ENCODE peak calls at places on chromosomes 5 and 9, in seven cellular contexts. T is ovary, X is neural progenitor cell, F is lung, N is lower lobe of right lung, L is tibial artery, H is upper lobe of left lung. G is an unnamed sample.

GRCh38 chr9:120387257-120387999 is 192.5 kb downstream of the CDK5RAP2 start:
- DNase-seq in T (no peak), N (peak; percentile 75), X (no peak), H (no peak), F (no peak), L (peak; percentile 51), G (peak; percentile 81)

GRCh38 chr9:33468797-33469621 is 4.7 kb downstream of the NOL6 start:
- DNase-seq in L (peak; percentile 50), T (no peak), N (no peak), X (no peak), H (no peak), F (no peak), G (peak; percentile 42)

GRCh38 chr5:109407913-109408312 is 1.9 kb downstream of the PJA2 start:
- DNase-seq in H (no peak), X (no peak), T (no peak), L (no peak), F (no peak), N (no peak), G (no peak)

GRCh38 chr5:80346055-80346454 is 26.3 kb downstream of the SPZ1 start:
- DNase-seq in H (no peak), X (peak; percentile 33), T (no peak), F (no peak), N (no peak), L (no peak), G (no peak)

GRCh38 chr5:36242534-36243144 is 914 bp upstream of the NADK2 start:
- DNase-seq in L (no peak), T (peak; percentile 34), H (peak; percentile 33), X (no peak), N (no peak), F (no peak), G (peak; percentile 67)

GRCh38 chr5:158874343-158874742 is 225.4 kb downstream of the EBF1 start:
- DNase-seq in N (no peak), H (no peak), L (no peak), F (no peak), X (no peak), T (no peak), G (no peak)

GRCh38 chr9:135661801-135662560 is 1.1 kb upstream of the LCN9 start:
- DNase-seq in F (no peak), H (no peak), X (no peak), L (no peak), N (no peak), T (no peak), G (no peak)

GRCh38 chr5:166746506-166746905 is 1544.9 kb upstream of the WWC1 start:
- DNase-seq in H (no peak), L (no peak), X (no peak), F (no peak), N (no peak), T (no peak), G (no peak)

GRCh38 chr5:67014957-67015400 is 181.6 kb downstream of the CD180 start:
- DNase-seq in T (no peak), H (no peak), X (no peak), N (no peak), F (no peak), L (no peak), G (no peak)

GRCh38 chr9:116193636-116194035 is 40.0 kb downstream of the PAPPA start:
- DNase-seq in N (no peak), H (no peak), T (no peak), F (no peak), X (no peak), L (no peak), G (no peak)

GRCh38 chr9:133998915-133999580 is 6.9 kb upstream of the VAV2 start:
- DNase-seq in L (no peak), X (no peak), N (no peak), H (no peak), T (no peak), F (no peak), G (no peak)

GRCh38 chr5:105978011-105978410 is 1692.7 kb downstream of the EFNA5 start:
- DNase-seq in L (no peak), F (no peak), H (no peak), T (no peak), X (no peak), N (no peak), G (no peak)

GRCh38 chr5:54317511-54318260 is 7.3 kb upstream of the ARL15 start:
- DNase-seq in T (no peak), X (no peak), F (no peak), N (no peak), H (no peak), L (no peak), G (no peak)

GRCh38 chr9:116953271-116953670 is 266.2 kb downstream of the TRIM32 start:
- DNase-seq in T (no peak), H (no peak), F (no peak), L (no peak), N (no peak), X (no peak), G (no peak)

GRCh38 chr9:38285236-38285635 is 107.3 kb upstream of the ALDH1B1 start:
- DNase-seq in H (no peak), F (no peak), X (no peak), N (no peak), L (no peak), T (no peak), G (no peak)

GRCh38 chr5:10192309-10192708 is 57.4 kb downstream of the ATPSCKMT start:
- DNase-seq in F (no peak), H (no peak), T (no peak), N (no peak), X (no peak), L (no peak), G (no peak)

GRCh38 chr9:114953917-114954316 is 23.5 kb upstream of the TNFSF8 start:
- DNase-seq in F (peak; percentile 47), X (no peak), H (no peak), T (no peak), N (no peak), L (peak; percentile 68), G (no peak)

GRCh38 chr9:91920846-91921350 is 29.1 kb downstream of the ROR2 start:
- DNase-seq in H (no peak), X (no peak), T (no peak), L (no peak), N (no peak), F (no peak), G (no peak)

GRCh38 chr9:130960522-130961378 is 21.7 kb upstream of the FIBCD1 start:
- DNase-seq in H (no peak), N (no peak), T (no peak), X (no peak), L (no peak), F (no peak), G (no peak)

GRCh38 chr5:149471406-149472183 is 79.6 kb downstream of the CSNK1A1 start:
- DNase-seq in T (no peak), F (no peak), L (peak; percentile 56), X (no peak), H (no peak), N (no peak), G (no peak)

GRCh38 chr5:124902097-124902821 is 155.8 kb upstream of the ZNF608 start:
- DNase-seq in N (no peak), H (no peak), L (no peak), X (no peak), T (no peak), F (no peak), G (no peak)

GRCh38 chr5:161498531-161498930 is 48.0 kb downstream of the GABRB2 start:
- DNase-seq in L (no peak), H (no peak), F (no peak), N (no peak), T (no peak), X (no peak), G (no peak)

GRCh38 chr5:178351950-178352349 is 119.3 kb upstream of the PHYKPL start:
- DNase-seq in H (no peak), L (no peak), T (no peak), F (no peak), X (no peak), N (no peak), G (no peak)

GRCh38 chr9:107337676-107338590 is 54.9 kb downstream of the RAD23B start:
- DNase-seq in H (no peak), N (no peak), X (no peak), L (no peak), F (no peak), T (no peak), G (no peak)

GRCh38 chr5:112420111-112420864 is 1.2 kb upstream of the EPB41L4A start:
- DNase-seq in F (peak; percentile 83), X (peak; percentile 93), L (peak; percentile 87), N (peak; percentile 88), H (peak; percentile 93), T (peak; percentile 72), G (peak; percentile 86)

GRCh38 chr9:77588319-77588937 is 59.7 kb downstream of the GNA14 start:
- DNase-seq in T (no peak), X (peak; percentile 8), L (no peak), N (no peak), F (no peak), H (no peak), G (no peak)

GRCh38 chr9:124761196-124761595 is 9.9 kb downstream of the NR6A1 start:
- DNase-seq in F (no peak), N (no peak), L (no peak), X (no peak), H (no peak), T (no peak), G (no peak)
- H3K4me1 ChIP-seq in F (peaks cover 11% of the 10 kb centered on the region), N (peaks cover 6% of the 10 kb centered on the region), L (no peaks in the 10 kb centered on the region), X (peaks cover 96% of the 10 kb centered on the region), H (peaks cover 10% of the 10 kb centered on the region), T (no peaks in the 10 kb centered on the region), G (no peaks in the 10 kb centered on the region)

GRCh38 chr9:89606049-89606481 is 1.3 kb downstream of the GADD45G start:
- DNase-seq in L (peak; percentile 92), N (peak; percentile 91), T (peak; percentile 76), X (peak; percentile 65), F (peak; percentile 75), H (peak; percentile 92), G (peak; percentile 83)
- H3K27ac ChIP-seq in L (peak overlapping the region; percentile 95), N (peak overlapping the region; percentile 93), T (peak overlapping the region; percentile 53), X (no peak overlapping the region), F (peak overlapping the region; percentile 93), H (peak overlapping the region; percentile 88), G (peak overlapping the region; percentile 89)

GRCh38 chr5:6692906-6693305 is 20.3 kb upstream of the TENT4A start:
- DNase-seq in F (peak; percentile 5), N (no peak), H (no peak), X (no peak), T (no peak), L (no peak), G (no peak)
- TF ChIP-seq CTCF in F (no peak), N (no peak), H (no peak), X (no peak), T (no peak), L (no peak), G (no peak)

GRCh38 chr5:127770272-127770671 is 67.1 kb downstream of the CCDC192 start:
- DNase-seq in F (no peak), X (no peak), T (no peak), N (no peak), L (no peak), H (no peak), G (no peak)

GRCh38 chr5:127774221-127774620 is 71.0 kb downstream of the CCDC192 start:
- DNase-seq in L (no peak), N (no peak), H (no peak), T (no peak), F (no peak), X (no peak), G (no peak)

GRCh38 chr5:127777957-127778356 is 74.8 kb downstream of the CCDC192 start:
- DNase-seq in X (no peak), F (no peak), N (no peak), H (no peak), L (no peak), T (no peak), G (no peak)

GRCh38 chr5:127776477-127776876 is 73.3 kb downstream of the CCDC192 start:
- DNase-seq in N (no peak), H (no peak), F (no peak), X (no peak), T (no peak), L (no peak), G (no peak)

GRCh38 chr5:127772531-127772930 is 69.3 kb downstream of the CCDC192 start:
- DNase-seq in F (no peak), T (no peak), L (no peak), N (no peak), X (no peak), H (no peak), G (no peak)
- H3K4me1 ChIP-seq in F (peaks cover 3% of the 10 kb centered on the region), T (no peaks in the 10 kb centered on the region), L (no peaks in the 10 kb centered on the region), N (no peaks in the 10 kb centered on the region), X (no peaks in the 10 kb centered on the region), H (no peaks in the 10 kb centered on the region), G (no peaks in the 10 kb centered on the region)

G was measured in right lobe of liver.